ENCODE peak calls at places on chromosomes 11 and 22, in ten cellular contexts. Z, H, C, I, D, A, Q, E, N and F are unnamed samples.

GRCh38 chr11:118622376-118623290 is 15.2 kb downstream of the PHLDB1 start:
- DNase-seq in Q (no peak), A (peak; percentile 72), E (no peak), N (no peak), Z (no peak), D (peak; percentile 96), I (no peak), H (peak; percentile 69), C (no peak), F (peak; percentile 74)

GRCh38 chr11:93567406-93567819 is 24.2 kb upstream of the SMCO4 start:
- DNase-seq in N (no peak), Z (no peak), D (no peak), H (no peak), E (no peak), C (no peak), I (no peak), Q (no peak), A (peak; percentile 59), F (peak; percentile 70)

GRCh38 chr22:46514592-46515207 is 22.7 kb downstream of the CELSR1 start:
- DNase-seq in Z (no peak), E (no peak), A (no peak), H (peak; percentile 69), I (no peak), C (no peak), D (no peak), N (no peak), Q (no peak), F (no peak)

GRCh38 chr11:129155745-129156144 is 36.4 kb downstream of the ARHGAP32 start:
- DNase-seq in D (no peak), C (no peak), A (no peak), H (no peak), I (no peak), Q (no peak), E (no peak), N (no peak), Z (no peak), F (no peak)

GRCh38 chr11:1812801-1813200 is 22.0 kb upstream of the SYT8 start:
- DNase-seq in C (no peak), N (no peak), H (no peak), E (no peak), I (no peak), Z (no peak), A (no peak), Q (no peak), D (no peak), F (no peak)

GRCh38 chr11:123144707-123145106 is 50.3 kb downstream of the CLMP start:
- DNase-seq in C (no peak), H (no peak), E (no peak), Q (no peak), N (no peak), Z (no peak), I (no peak), A (no peak), D (no peak), F (no peak)

GRCh38 chr11:37505406-37505805 is 907.4 kb upstream of the RAG2 start:
- DNase-seq in N (no peak), Z (no peak), E (no peak), Q (no peak), D (no peak), C (no peak), A (no peak), I (no peak), H (no peak), F (no peak)

GRCh38 chr11:87368876-87369480 is 331.2 kb downstream of the TMEM135 start:
- DNase-seq in A (no peak), I (no peak), H (no peak), Z (no peak), Q (no peak), N (no peak), E (peak; percentile 89), D (no peak), C (peak; percentile 25), F (no peak)

GRCh38 chr11:61747389-61748285 is 4.8 kb upstream of the MYRF start:
- DNase-seq in A (peak; percentile 84), Z (peak; percentile 81), D (no peak), I (peak; percentile 89), C (peak; percentile 59), N (no peak), E (peak; percentile 22), Q (peak; percentile 88), H (peak; percentile 59), F (peak; percentile 87)

GRCh38 chr11:68812526-68812925 is 29.2 kb downstream of the CPT1A start:
- DNase-seq in E (no peak), Z (no peak), C (no peak), A (no peak), N (no peak), Q (no peak), D (no peak), I (no peak), H (no peak), F (peak; percentile 59)

GRCh38 chr11:76823481-76824028 is 37.2 kb upstream of the ACER3 start:
- DNase-seq in A (no peak), Z (no peak), I (peak; percentile 56), H (peak; percentile 76), Q (no peak), N (no peak), D (no peak), C (no peak), E (peak; percentile 97), F (peak; percentile 55)

GRCh38 chr11:47130541-47130940 is 46.1 kb downstream of the ARFGAP2 start:
- DNase-seq in A (no peak), Z (no peak), H (no peak), C (peak; percentile 48), N (no peak), E (no peak), Q (no peak), I (no peak), D (peak; percentile 13), F (no peak)

GRCh38 chr11:134157451-134157850 is 66.3 kb downstream of the NCAPD3 start:
- DNase-seq in H (no peak), A (no peak), I (no peak), E (no peak), C (no peak), Q (no peak), N (no peak), D (no peak), Z (no peak), F (no peak)

GRCh38 chr22:27476729-27477128 is 324.8 kb downstream of the MN1 start:
- DNase-seq in Z (no peak), Q (no peak), N (no peak), H (peak; percentile 83), C (no peak), I (no peak), D (no peak), E (no peak), A (no peak), F (no peak)

GRCh38 chr22:33018232-33018864 is 39.8 kb downstream of the SYN3 start:
- DNase-seq in A (peak; percentile 33), C (peak; percentile 43), I (peak; percentile 84), Z (peak; percentile 67), E (no peak), N (no peak), D (peak; percentile 35), Q (peak; percentile 87), H (peak; percentile 29), F (peak; percentile 58)

GRCh38 chr11:73217131-73217809 is 811 bp upstream of the P2RY2 start:
- DNase-seq in I (no peak), D (no peak), N (no peak), C (no peak), Z (no peak), H (no peak), A (peak; percentile 57), E (no peak), Q (no peak), F (no peak)